ENCODE peak calls at places on chromosomes 5 and 9, in four cellular contexts. One of them, this sample, is unnamed.

GRCh38 chr5:139182528-139183296 is 15.5 kb downstream of the SIL1 start:
- DNase-seq in NCI-H774: no peak
- DNase-seq in NCI-H82: no peak
- DNase-seq in pons: no peak
- DNase-seq in this sample: no peak

GRCh38 chr5:965604-966344 is 42.8 kb upstream of the NKD2 start:
- DNase-seq in NCI-H774: no peak
- DNase-seq in NCI-H82: no peak
- DNase-seq in pons: no peak
- DNase-seq in this sample: no peak

GRCh38 chr5:144196612-144197011 is 25.9 kb downstream of the KCTD16 start:
- DNase-seq in NCI-H774: no peak
- DNase-seq in NCI-H82: no peak
- DNase-seq in pons: no peak
- DNase-seq in this sample: no peak

GRCh38 chr5:88503065-88503394 is 234.4 kb upstream of the TMEM161B start:
- DNase-seq in NCI-H774: no peak
- DNase-seq in NCI-H82: no peak
- DNase-seq in pons: peak; percentile 49
- DNase-seq in this sample: no peak

GRCh38 chr5:147387109-147387508 is 122.8 kb downstream of the DPYSL3 start:
- DNase-seq in NCI-H774: no peak
- DNase-seq in NCI-H82: peak; percentile 7
- DNase-seq in pons: no peak
- DNase-seq in this sample: no peak

GRCh38 chr9:105114956-105115728 is 129.3 kb upstream of the SLC44A1 start:
- DNase-seq in NCI-H774: no peak
- DNase-seq in NCI-H82: peak; percentile 86
- DNase-seq in pons: peak; percentile 42
- DNase-seq in this sample: peak; percentile 57

GRCh38 chr9:706606-707451 is 134.7 kb upstream of the DMRT1 start:
- DNase-seq in NCI-H774: peak; percentile 23
- DNase-seq in NCI-H82: no peak
- DNase-seq in pons: peak; percentile 78
- DNase-seq in this sample: no peak

GRCh38 chr5:117230375-117230774 is 655.8 kb upstream of the SEMA6A start:
- DNase-seq in NCI-H774: no peak
- DNase-seq in NCI-H82: no peak
- DNase-seq in pons: no peak
- DNase-seq in this sample: no peak

GRCh38 chr5:31556461-31556860 is 24.4 kb downstream of the C5orf22 start:
- DNase-seq in NCI-H774: no peak
- DNase-seq in NCI-H82: no peak
- DNase-seq in pons: no peak
- DNase-seq in this sample: no peak

GRCh38 chr5:169637085-169637855 is at the start of gene DOCK2:
- DNase-seq in NCI-H774: no peak
- DNase-seq in NCI-H82: no peak
- DNase-seq in pons: peak; percentile 35
- DNase-seq in this sample: no peak

GRCh38 chr9:8062459-8062858 is 262.9 kb upstream of the DMAC1 start:
- DNase-seq in NCI-H774: no peak
- DNase-seq in NCI-H82: no peak
- DNase-seq in pons: no peak
- DNase-seq in this sample: no peak

GRCh38 chr5:172156541-172156994 is 31.5 kb downstream of the STK10 start:
- DNase-seq in NCI-H774: no peak
- DNase-seq in NCI-H82: no peak
- DNase-seq in pons: no peak
- DNase-seq in this sample: no peak

GRCh38 chr9:95225016-95225745 is 92.3 kb downstream of the FANCC start:
- DNase-seq in NCI-H774: no peak
- DNase-seq in NCI-H82: no peak
- DNase-seq in pons: no peak
- DNase-seq in this sample: no peak

GRCh38 chr5:138789771-138790242 is 36.6 kb downstream of the CTNNA1 start:
- DNase-seq in NCI-H774: no peak
- DNase-seq in NCI-H82: peak; percentile 82
- DNase-seq in pons: peak; percentile 38
- DNase-seq in this sample: peak; percentile 60

GRCh38 chr5:88734191-88734640 is 148.8 kb downstream of the MEF2C start:
- DNase-seq in NCI-H774: no peak
- DNase-seq in NCI-H82: peak; percentile 8
- DNase-seq in pons: peak; percentile 69
- DNase-seq in this sample: no peak

GRCh38 chr9:35935261-35935660 is 22.7 kb downstream of the OR2S2 start:
- DNase-seq in NCI-H774: no peak
- DNase-seq in NCI-H82: no peak
- DNase-seq in pons: no peak
- DNase-seq in this sample: no peak

GRCh38 chr5:179900707-179901106 is 7.0 kb downstream of the TBC1D9B start:
- DNase-seq in NCI-H774: no peak
- DNase-seq in NCI-H82: no peak
- DNase-seq in pons: peak; percentile 61
- DNase-seq in this sample: no peak

This sample was measured in NCI-H524.